ENCODE peak calls at places on chromosome 10, in seven cellular contexts. C is naive thymus-derived CD8-positive, alpha-beta T cell; W is RPMI8226; F is naive B cell; T is CD14-positive monocyte; Z is stimulated activated naive CD8-positive, alpha-beta T cell treated with anti-CD3 and anti-CD28 coated beads, Interleukin-15, Interleukin-2, amounts not matched to agents 100 U/mL and 50 U/mL, for 24 hours; X is NCI-H460. D is an unnamed sample.

GRCh38 chr10:60123668-60124067 is 217.3 kb upstream of the CCDC6 start:
- DNase-seq in X (no peak), W (no peak), C (no peak), F (no peak), Z (no peak), T (no peak), D (no peak)

GRCh38 chr10:84415539-84416244 is 87.3 kb downstream of the CCSER2 start:
- DNase-seq in X (no peak), T (no peak), F (no peak), W (no peak), Z (no peak), C (no peak), D (no peak)

GRCh38 chr10:12849351-12850181 is 151.9 kb downstream of the CCDC3 start:
- DNase-seq in C (no peak), X (no peak), F (no peak), W (no peak), T (no peak), Z (peak; percentile 7), D (no peak)

GRCh38 chr10:10499839-10500238 is 517.8 kb upstream of the CELF2 start:
- DNase-seq in W (no peak), X (no peak), Z (no peak), T (no peak), F (no peak), C (no peak), D (no peak)

GRCh38 chr10:127228195-127228785 is 31.9 kb upstream of the INSYN2A start:
- DNase-seq in W (no peak), F (no peak), X (no peak), Z (no peak), C (no peak), T (no peak), D (no peak)

GRCh38 chr10:5297466-5297865 is 67.3 kb upstream of the UCN3 start:
- DNase-seq in T (peak; percentile 77), X (peak; percentile 50), Z (no peak), W (no peak), C (no peak), F (no peak), D (no peak)

GRCh38 chr10:44460499-44460898 is 75.6 kb upstream of the CXCL12 start:
- DNase-seq in W (no peak), X (no peak), T (no peak), C (no peak), F (no peak), Z (no peak), D (no peak)

GRCh38 chr10:114307731-114308130 is 68.7 kb downstream of the VWA2 start:
- DNase-seq in C (no peak), Z (no peak), X (no peak), W (no peak), T (no peak), F (no peak), D (no peak)

GRCh38 chr10:26213157-26213780 is 3.3 kb upstream of the GAD2 start:
- DNase-seq in F (no peak), X (no peak), C (no peak), Z (no peak), W (no peak), T (no peak), D (no peak)

GRCh38 chr10:71770789-71771188 is 2.5 kb downstream of the VSIR start:
- DNase-seq in X (no peak), W (no peak), F (no peak), Z (no peak), C (no peak), T (peak; percentile 83), D (no peak)

GRCh38 chr10:127935115-127935561 is 28.2 kb downstream of the PTPRE start:
- DNase-seq in T (no peak), W (no peak), F (no peak), C (no peak), Z (no peak), X (no peak), D (no peak)

GRCh38 chr10:110512461-110513187 is 14.9 kb downstream of the DUSP5 start:
- DNase-seq in T (peak; percentile 91), W (no peak), F (no peak), X (no peak), Z (peak; percentile 62), C (no peak), D (no peak)

GRCh38 chr10:112226439-112227248 is 43.1 kb upstream of the GPAM start:
- DNase-seq in C (no peak), W (no peak), Z (no peak), X (no peak), F (no peak), T (no peak), D (no peak)

GRCh38 chr10:413662-414071 is 275.8 kb downstream of the DIP2C start:
- DNase-seq in X (no peak), F (no peak), C (no peak), T (no peak), W (no peak), Z (no peak), D (no peak)

GRCh38 chr10:32210306-32211045 is 136.5 kb downstream of the EPC1 start:
- DNase-seq in W (no peak), X (peak; percentile 39), T (no peak), Z (peak; percentile 36), C (no peak), F (no peak), D (no peak)

GRCh38 chr10:59674211-59674836 is 35.3 kb downstream of the SLC16A9 start:
- DNase-seq in W (no peak), F (no peak), C (no peak), T (no peak), Z (no peak), X (no peak), D (no peak)

GRCh38 chr10:519716-520401 is 169.6 kb downstream of the DIP2C start:
- DNase-seq in W (no peak), F (no peak), Z (no peak), C (no peak), X (no peak), T (no peak), D (no peak)